ENCODE peak calls at places on chromosome 4, in nine cellular contexts. E is pons; Y is adipocyte; Z is AG10803; U is hypothalamus; O is Caco-2; K is activated naive CD8-positive, alpha-beta T cell treated with anti-CD3 and anti-CD28 coated beads, Interleukin-2, amount 50 U/mL, for 16 hours; P is adrenal gland; B is ascending aorta. S is an unnamed sample.

GRCh38 chr4:70556856-70557255 is 35.2 kb upstream of the AMBN start:
- DNase-seq in E (no peak), Y (peak; percentile 10), Z (peak; percentile 4), U (no peak), O (no peak), K (no peak), P (no peak), B (no peak), S (no peak)

GRCh38 chr4:187046471-187046870 is 322.8 kb upstream of the FAT1 start:
- DNase-seq in E (no peak), Y (no peak), Z (no peak), U (no peak), O (no peak), K (no peak), P (no peak), B (no peak), S (peak; percentile 23)

GRCh38 chr4:68451246-68452211 is 4.3 kb downstream of the TMPRSS11E start:
- DNase-seq in E (no peak), Y (no peak), Z (no peak), U (no peak), O (no peak), K (no peak), P (no peak), B (no peak), S (no peak)

GRCh38 chr4:138734746-138735145 is 280.8 kb upstream of the NOCT start:
- DNase-seq in E (no peak), Y (peak; percentile 85), Z (peak; percentile 48), U (no peak), O (no peak), K (no peak), P (no peak), B (no peak), S (no peak)

GRCh38 chr4:155906554-155907247 is 3.2 kb downstream of the TDO2 start:
- DNase-seq in E (no peak), Y (peak; percentile 100), Z (peak; percentile 99), U (no peak), O (no peak), K (no peak), P (peak; percentile 14), B (peak; percentile 65), S (no peak)

GRCh38 chr4:18021720-18022571 is at the start of gene LCORL:
- DNase-seq in E (peak; percentile 97), Y (peak; percentile 98), Z (peak; percentile 93), U (peak; percentile 93), O (peak; percentile 91), K (peak; percentile 77), P (peak; percentile 96), B (peak; percentile 97), S (peak; percentile 97)

GRCh38 chr4:186161138-186161537 is 30.2 kb upstream of the CYP4V2 start:
- DNase-seq in E (no peak), Y (no peak), Z (no peak), U (no peak), O (no peak), K (no peak), P (no peak), B (no peak), S (no peak)

GRCh38 chr4:78171482-78171881 is 114.4 kb downstream of the FRAS1 start:
- DNase-seq in E (no peak), Y (no peak), Z (no peak), U (no peak), O (no peak), K (no peak), P (no peak), B (no peak), S (no peak)

GRCh38 chr4:159946983-159947645 is 844.2 kb downstream of the RAPGEF2 start:
- DNase-seq in E (peak; percentile 69), Y (peak; percentile 82), Z (peak; percentile 59), U (no peak), O (peak; percentile 43), K (no peak), P (no peak), B (no peak), S (peak; percentile 85)

GRCh38 chr4:123399638-123400358 is 3.2 kb downstream of the SPRY1 start:
- DNase-seq in E (peak; percentile 43), Y (peak; percentile 54), Z (peak; percentile 17), U (no peak), O (no peak), K (no peak), P (no peak), B (no peak), S (no peak)

GRCh38 chr4:174847801-174848427 is 18.9 kb upstream of the GLRA3 start:
- DNase-seq in E (no peak), Y (no peak), Z (no peak), U (no peak), O (no peak), K (no peak), P (no peak), B (no peak), S (no peak)

GRCh38 chr4:110480031-110480549 is 4.1 kb downstream of the ENPEP start:
- DNase-seq in E (no peak), Y (peak; percentile 97), Z (peak; percentile 99), U (no peak), O (no peak), K (no peak), P (no peak), B (no peak), S (no peak)

GRCh38 chr4:39046243-39046642 is 14.0 kb upstream of the TMEM156 start:
- DNase-seq in E (peak; percentile 56), Y (no peak), Z (no peak), U (no peak), O (no peak), K (no peak), P (peak; percentile 70), B (no peak), S (no peak)

GRCh38 chr4:142098380-142098779 is 462.0 kb downstream of the IL15 start:
- DNase-seq in E (no peak), Y (no peak), Z (no peak), U (no peak), O (no peak), K (no peak), P (no peak), B (no peak), S (no peak)

GRCh38 chr4:149702414-149703108 is 113.1 kb downstream of the IQCM start:
- DNase-seq in E (no peak), Y (no peak), Z (no peak), U (no peak), O (no peak), K (no peak), P (no peak), B (no peak), S (no peak)

GRCh38 chr4:2933566-2934076 is 29.6 kb downstream of the NOP14 start:
- DNase-seq in E (no peak), Y (no peak), Z (no peak), U (no peak), O (no peak), K (no peak), P (no peak), B (no peak), S (no peak)

GRCh38 chr4:100889401-100889800 is 371.6 kb upstream of the EMCN start:
- DNase-seq in E (no peak), Y (no peak), Z (no peak), U (no peak), O (no peak), K (no peak), P (no peak), B (no peak), S (no peak)

GRCh38 chr4:25484243-25484721 is 107.2 kb downstream of the ANAPC4 start:
- DNase-seq in E (no peak), Y (no peak), Z (peak; percentile 6), U (no peak), O (no peak), K (no peak), P (no peak), B (no peak), S (no peak)

GRCh38 chr4:161522031-161522430 is 641.8 kb downstream of the FSTL5 start:
- DNase-seq in E (peak; percentile 74), Y (no peak), Z (no peak), U (no peak), O (no peak), K (no peak), P (no peak), B (no peak), S (peak; percentile 83)

GRCh38 chr4:53098681-53099121 is 236.6 kb downstream of the RASL11B start:
- DNase-seq in E (no peak), Y (peak; percentile 19), Z (peak; percentile 77), U (no peak), O (no peak), K (no peak), P (no peak), B (no peak), S (no peak)